ENCODE peak calls at places on chromosomes 13 and 19, in six cellular contexts. One of them, this sample, is unnamed.

GRCh38 chr19:19324059-19324755 is 3.6 kb downstream of the MAU2 start:
- DNase-seq in right lobe of liver: no peak
- DNase-seq in breast epithelium: no peak
- DNase-seq in IMR-90: no peak
- DNase-seq in tibial artery: no peak
- DNase-seq in neuronal stem cell: no peak
- DNase-seq in this sample: no peak

GRCh38 chr13:114096811-114097503 is 35.5 kb downstream of the RASA3 start:
- DNase-seq in right lobe of liver: peak; percentile 44
- DNase-seq in breast epithelium: no peak
- DNase-seq in IMR-90: no peak
- DNase-seq in tibial artery: peak; percentile 56
- DNase-seq in neuronal stem cell: no peak
- DNase-seq in this sample: no peak

GRCh38 chr13:97079726-97080125 is 85.5 kb upstream of the OXGR1 start:
- DNase-seq in right lobe of liver: no peak
- DNase-seq in breast epithelium: no peak
- DNase-seq in IMR-90: no peak
- DNase-seq in tibial artery: no peak
- DNase-seq in neuronal stem cell: no peak
- DNase-seq in this sample: no peak

GRCh38 chr13:19093437-19093836 is 88.2 kb downstream of the TUBA3C start:
- DNase-seq in right lobe of liver: no peak
- DNase-seq in breast epithelium: no peak
- DNase-seq in IMR-90: no peak
- DNase-seq in tibial artery: no peak
- DNase-seq in neuronal stem cell: no peak
- DNase-seq in this sample: no peak

GRCh38 chr19:15584541-15585115 is 30.4 kb upstream of the CYP4F8 start:
- DNase-seq in right lobe of liver: peak; percentile 85
- DNase-seq in breast epithelium: peak; percentile 54
- DNase-seq in IMR-90: peak; percentile 28
- DNase-seq in tibial artery: peak; percentile 79
- DNase-seq in neuronal stem cell: peak; percentile 37
- DNase-seq in this sample: peak; percentile 28

GRCh38 chr13:95300625-95301134 is 571 bp downstream of the ABCC4 start:
- DNase-seq in right lobe of liver: peak; percentile 59
- DNase-seq in breast epithelium: no peak
- DNase-seq in IMR-90: peak; percentile 67
- DNase-seq in tibial artery: peak; percentile 69
- DNase-seq in neuronal stem cell: peak; percentile 35
- DNase-seq in this sample: no peak

GRCh38 chr13:44306401-44307192 is 67.0 kb upstream of the SERP2 start:
- DNase-seq in right lobe of liver: no peak
- DNase-seq in breast epithelium: peak; percentile 66
- DNase-seq in IMR-90: peak; percentile 99
- DNase-seq in tibial artery: peak; percentile 86
- DNase-seq in neuronal stem cell: peak; percentile 17
- DNase-seq in this sample: no peak

GRCh38 chr19:42242512-42243409 is at the start of gene GSK3A:
- DNase-seq in right lobe of liver: peak; percentile 99
- DNase-seq in breast epithelium: peak; percentile 99
- DNase-seq in IMR-90: peak; percentile 99
- DNase-seq in tibial artery: peak; percentile 100
- DNase-seq in neuronal stem cell: peak; percentile 99
- DNase-seq in this sample: peak; percentile 98

GRCh38 chr19:24033962-24034342 is 53.0 kb upstream of the ZNF254 start:
- DNase-seq in right lobe of liver: peak; percentile 58
- DNase-seq in breast epithelium: peak; percentile 35
- DNase-seq in IMR-90: peak; percentile 71
- DNase-seq in tibial artery: peak; percentile 70
- DNase-seq in neuronal stem cell: peak; percentile 15
- DNase-seq in this sample: peak; percentile 16

GRCh38 chr19:30719991-30720329 is 347.8 kb downstream of the ZNF536 start:
- DNase-seq in right lobe of liver: no peak
- DNase-seq in breast epithelium: no peak
- DNase-seq in IMR-90: no peak
- DNase-seq in tibial artery: no peak
- DNase-seq in neuronal stem cell: no peak
- DNase-seq in this sample: no peak

GRCh38 chr13:39909634-39910033 is 254.2 kb downstream of the COG6 start:
- DNase-seq in right lobe of liver: no peak
- DNase-seq in breast epithelium: no peak
- DNase-seq in IMR-90: no peak
- DNase-seq in tibial artery: no peak
- DNase-seq in neuronal stem cell: no peak
- DNase-seq in this sample: no peak

GRCh38 chr13:101880581-101880980 is 428.1 kb downstream of the ITGBL1 start:
- DNase-seq in right lobe of liver: no peak
- DNase-seq in breast epithelium: no peak
- DNase-seq in IMR-90: no peak
- DNase-seq in tibial artery: no peak
- DNase-seq in neuronal stem cell: no peak
- DNase-seq in this sample: no peak

GRCh38 chr13:22235285-22235949 is 564.5 kb downstream of the FGF9 start:
- DNase-seq in right lobe of liver: no peak
- DNase-seq in breast epithelium: peak; percentile 37
- DNase-seq in IMR-90: peak; percentile 4
- DNase-seq in tibial artery: no peak
- DNase-seq in neuronal stem cell: no peak
- DNase-seq in this sample: no peak

GRCh38 chr13:75236774-75237173 is 245.2 kb downstream of the TBC1D4 start:
- DNase-seq in right lobe of liver: no peak
- DNase-seq in breast epithelium: no peak
- DNase-seq in IMR-90: no peak
- DNase-seq in tibial artery: no peak
- DNase-seq in neuronal stem cell: no peak
- DNase-seq in this sample: no peak

GRCh38 chr19:34373601-34374288 is 8.7 kb downstream of the GPI start:
- DNase-seq in right lobe of liver: no peak
- DNase-seq in breast epithelium: no peak
- DNase-seq in IMR-90: no peak
- DNase-seq in tibial artery: no peak
- DNase-seq in neuronal stem cell: no peak
- DNase-seq in this sample: no peak

GRCh38 chr19:54556194-54556593 is 17.4 kb upstream of the LILRA2 start:
- DNase-seq in right lobe of liver: no peak
- DNase-seq in breast epithelium: no peak
- DNase-seq in IMR-90: no peak
- DNase-seq in tibial artery: no peak
- DNase-seq in neuronal stem cell: no peak
- DNase-seq in this sample: no peak

GRCh38 chr13:34044660-34045080 is 226.7 kb downstream of the RFC3 start:
- DNase-seq in right lobe of liver: no peak
- DNase-seq in breast epithelium: no peak
- DNase-seq in IMR-90: peak; percentile 33
- DNase-seq in tibial artery: no peak
- DNase-seq in neuronal stem cell: no peak
- DNase-seq in this sample: no peak

GRCh38 chr19:31054430-31054829 is 294.8 kb downstream of the TSHZ3 start:
- DNase-seq in right lobe of liver: no peak
- DNase-seq in breast epithelium: no peak
- DNase-seq in IMR-90: peak; percentile 83
- DNase-seq in tibial artery: no peak
- DNase-seq in neuronal stem cell: peak; percentile 40
- DNase-seq in this sample: no peak

GRCh38 chr13:87147076-87147475 is 524.1 kb upstream of the SLITRK5 start:
- DNase-seq in right lobe of liver: no peak
- DNase-seq in breast epithelium: no peak
- DNase-seq in IMR-90: peak; percentile 76
- DNase-seq in tibial artery: no peak
- DNase-seq in neuronal stem cell: no peak
- DNase-seq in this sample: no peak

GRCh38 chr19:31064486-31064885 is 284.8 kb downstream of the TSHZ3 start:
- DNase-seq in right lobe of liver: no peak
- DNase-seq in breast epithelium: no peak
- DNase-seq in IMR-90: no peak
- DNase-seq in tibial artery: no peak
- DNase-seq in neuronal stem cell: no peak
- DNase-seq in this sample: no peak

GRCh38 chr19:10818306-10819123 is 17.5 kb downstream of the TMED1 start:
- DNase-seq in right lobe of liver: no peak
- DNase-seq in breast epithelium: no peak
- DNase-seq in IMR-90: no peak
- DNase-seq in tibial artery: no peak
- DNase-seq in neuronal stem cell: no peak
- DNase-seq in this sample: no peak

GRCh38 chr13:80030491-80030890 is 310.4 kb downstream of the SPRY2 start:
- DNase-seq in right lobe of liver: peak; percentile 73
- DNase-seq in breast epithelium: no peak
- DNase-seq in IMR-90: no peak
- DNase-seq in tibial artery: no peak
- DNase-seq in neuronal stem cell: no peak
- DNase-seq in this sample: no peak

GRCh38 chr13:75432045-75432444 is 49.9 kb downstream of the TBC1D4 start:
- DNase-seq in right lobe of liver: no peak
- DNase-seq in breast epithelium: no peak
- DNase-seq in IMR-90: peak; percentile 18
- DNase-seq in tibial artery: no peak
- DNase-seq in neuronal stem cell: no peak
- DNase-seq in this sample: no peak

GRCh38 chr13:52454459-52454824 is 836 bp upstream of the CKAP2 start:
- DNase-seq in right lobe of liver: no peak
- DNase-seq in breast epithelium: no peak
- DNase-seq in IMR-90: peak; percentile 8
- DNase-seq in tibial artery: no peak
- DNase-seq in neuronal stem cell: no peak
- DNase-seq in this sample: no peak

GRCh38 chr19:44986389-44986788 is 14.9 kb upstream of the RELB start:
- DNase-seq in right lobe of liver: no peak
- DNase-seq in breast epithelium: no peak
- DNase-seq in IMR-90: no peak
- DNase-seq in tibial artery: no peak
- DNase-seq in neuronal stem cell: no peak
- DNase-seq in this sample: no peak

GRCh38 chr13:55664178-55664577 is 1476.5 kb upstream of the PRR20A start:
- DNase-seq in right lobe of liver: no peak
- DNase-seq in breast epithelium: no peak
- DNase-seq in IMR-90: no peak
- DNase-seq in tibial artery: no peak
- DNase-seq in neuronal stem cell: no peak
- DNase-seq in this sample: no peak

GRCh38 chr13:25062479-25062878 is 33.5 kb upstream of the PABPC3 start:
- DNase-seq in right lobe of liver: no peak
- DNase-seq in breast epithelium: no peak
- DNase-seq in IMR-90: no peak
- DNase-seq in tibial artery: no peak
- DNase-seq in neuronal stem cell: no peak
- DNase-seq in this sample: no peak

GRCh38 chr19:35458192-35458591 is 10.1 kb downstream of the FFAR2 start:
- DNase-seq in right lobe of liver: no peak
- DNase-seq in breast epithelium: no peak
- DNase-seq in IMR-90: no peak
- DNase-seq in tibial artery: no peak
- DNase-seq in neuronal stem cell: no peak
- DNase-seq in this sample: no peak
- H3K4me1 ChIP-seq in right lobe of liver: no peaks in the 10 kb centered on the region
- H3K4me1 ChIP-seq in breast epithelium: no peaks in the 10 kb centered on the region
- H3K4me1 ChIP-seq in IMR-90: no peaks in the 10 kb centered on the region
- H3K4me1 ChIP-seq in tibial artery: no peaks in the 10 kb centered on the region
- H3K4me1 ChIP-seq in neuronal stem cell: no peaks in the 10 kb centered on the region
- H3K4me1 ChIP-seq in this sample: no peaks in the 10 kb centered on the region

GRCh38 chr13:48154671-48155070 is 59.8 kb upstream of the MED4 start:
- DNase-seq in right lobe of liver: no peak
- DNase-seq in breast epithelium: no peak
- DNase-seq in IMR-90: no peak
- DNase-seq in tibial artery: no peak
- DNase-seq in neuronal stem cell: no peak
- DNase-seq in this sample: no peak
- H3K4me1 ChIP-seq in right lobe of liver: no peaks in the 10 kb centered on the region
- H3K4me1 ChIP-seq in breast epithelium: no peaks in the 10 kb centered on the region
- H3K4me1 ChIP-seq in IMR-90: no peaks in the 10 kb centered on the region
- H3K4me1 ChIP-seq in tibial artery: no peaks in the 10 kb centered on the region
- H3K4me1 ChIP-seq in neuronal stem cell: peaks cover 3% of the 10 kb centered on the region
- H3K4me1 ChIP-seq in this sample: peaks cover 3% of the 10 kb centered on the region

GRCh38 chr19:18294467-18294864 is 13.0 kb upstream of the JUND start:
- DNase-seq in right lobe of liver: peak; percentile 73
- DNase-seq in breast epithelium: no peak
- DNase-seq in IMR-90: no peak
- DNase-seq in tibial artery: no peak
- DNase-seq in neuronal stem cell: no peak
- DNase-seq in this sample: no peak

GRCh38 chr19:18292460-18292809 is 11.0 kb upstream of the JUND start:
- DNase-seq in right lobe of liver: peak; percentile 80
- DNase-seq in breast epithelium: peak; percentile 64
- DNase-seq in IMR-90: no peak
- DNase-seq in tibial artery: no peak
- DNase-seq in neuronal stem cell: no peak
- DNase-seq in this sample: no peak

GRCh38 chr19:18293642-18294466 is 12.4 kb upstream of the JUND start:
- DNase-seq in right lobe of liver: no peak
- DNase-seq in breast epithelium: no peak
- DNase-seq in IMR-90: no peak
- DNase-seq in tibial artery: no peak
- DNase-seq in neuronal stem cell: no peak
- DNase-seq in this sample: no peak

GRCh38 chr19:18291590-18292459 is 10.4 kb upstream of the JUND start:
- DNase-seq in right lobe of liver: peak; percentile 91
- DNase-seq in breast epithelium: peak; percentile 91
- DNase-seq in IMR-90: peak; percentile 75
- DNase-seq in tibial artery: peak; percentile 96
- DNase-seq in neuronal stem cell: no peak
- DNase-seq in this sample: peak; percentile 66

GRCh38 chr19:18292810-18293641 is 11.6 kb upstream of the JUND start:
- DNase-seq in right lobe of liver: peak; percentile 83
- DNase-seq in breast epithelium: peak; percentile 70
- DNase-seq in IMR-90: peak; percentile 57
- DNase-seq in tibial artery: peak; percentile 92
- DNase-seq in neuronal stem cell: peak; percentile 82
- DNase-seq in this sample: peak; percentile 61
- H3K4me1 ChIP-seq in right lobe of liver: no peaks in the 10 kb centered on the region
- H3K4me1 ChIP-seq in breast epithelium: no peaks in the 10 kb centered on the region
- H3K4me1 ChIP-seq in IMR-90: peaks cover 26% of the 10 kb centered on the region
- H3K4me1 ChIP-seq in tibial artery: peaks cover 8% of the 10 kb centered on the region
- H3K4me1 ChIP-seq in neuronal stem cell: peaks cover 27% of the 10 kb centered on the region
- H3K4me1 ChIP-seq in this sample: peaks cover 38% of the 10 kb centered on the region

DNA sequence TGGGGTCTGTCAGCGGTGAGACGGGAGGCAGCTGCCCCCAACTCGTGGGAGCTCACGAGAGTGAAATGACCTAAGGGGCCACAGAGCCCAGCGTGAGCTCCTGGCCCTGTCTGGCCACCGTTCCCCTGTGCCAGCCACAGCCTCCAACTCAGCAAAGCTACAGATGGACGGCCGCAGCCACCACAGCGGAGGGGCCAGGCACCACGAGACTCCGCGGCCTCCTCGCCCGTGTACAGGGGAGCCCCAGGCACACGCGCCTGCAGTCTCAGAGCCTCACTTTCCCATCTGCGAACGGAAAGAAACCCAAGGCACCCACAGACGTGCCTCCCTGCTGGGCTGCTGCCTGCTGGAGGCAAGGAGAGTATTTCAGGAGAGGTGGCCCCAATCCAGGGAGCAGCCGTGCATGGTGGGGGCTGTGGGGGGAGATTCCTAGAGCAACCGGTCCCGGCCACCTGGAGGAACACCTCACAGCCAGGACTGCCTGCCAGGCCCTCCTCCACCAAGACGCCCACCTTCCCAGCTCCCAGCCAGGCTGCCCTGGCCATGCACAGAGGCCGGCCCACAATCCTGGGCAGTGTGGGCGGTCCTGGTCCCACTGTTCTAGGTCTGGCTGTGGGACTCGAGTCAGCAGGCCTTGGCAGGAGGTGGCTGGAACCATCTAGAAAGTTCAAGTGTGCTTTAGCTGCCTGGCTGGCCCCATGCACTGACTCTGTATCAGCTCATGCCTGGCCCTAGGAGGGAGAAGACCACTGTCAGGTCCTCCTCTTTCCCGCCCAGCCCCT is 1.9 kb downstream of the MKNK2 start:
- DNase-seq in right lobe of liver: no peak
- DNase-seq in breast epithelium: peak; percentile 68
- DNase-seq in IMR-90: no peak
- DNase-seq in tibial artery: peak; percentile 88
- DNase-seq in neuronal stem cell: no peak
- DNase-seq in this sample: no peak
- H3K4me1 ChIP-seq in right lobe of liver: peaks cover 1% of the 10 kb centered on the region
- H3K4me1 ChIP-seq in breast epithelium: peaks cover 64% of the 10 kb centered on the region
- H3K4me1 ChIP-seq in IMR-90: peaks cover 23% of the 10 kb centered on the region
- H3K4me1 ChIP-seq in tibial artery: peaks cover 10% of the 10 kb centered on the region
- H3K4me1 ChIP-seq in neuronal stem cell: peaks cover 17% of the 10 kb centered on the region
- H3K4me1 ChIP-seq in this sample: peaks cover 25% of the 10 kb centered on the region